ENCODE peak calls at places on chromosome 2, in five cellular contexts. One of them, this sample, is unnamed.

GRCh38 chr2:211062213-211062612 is 505.8 kb downstream of the CPS1 start:
- DNase-seq in fibroblast of lung: no peak
- DNase-seq in IMR-90: no peak
- DNase-seq in GM12891: no peak
- DNase-seq in Caki2: no peak
- DNase-seq in this sample: no peak

GRCh38 chr2:95277246-95277906 is 3.1 kb downstream of the PROM2 start:
- DNase-seq in GM12891: no peak
- DNase-seq in Caki2: no peak
- DNase-seq in fibroblast of lung: no peak
- DNase-seq in IMR-90: no peak
- DNase-seq in this sample: no peak

GRCh38 chr2:7517122-7517487 is 599.9 kb downstream of the RNF144A start:
- DNase-seq in IMR-90: no peak
- DNase-seq in GM12891: no peak
- DNase-seq in Caki2: no peak
- DNase-seq in fibroblast of lung: no peak
- DNase-seq in this sample: no peak

GRCh38 chr2:26970928-26971627 is 641 bp downstream of the MAPRE3 start:
- DNase-seq in IMR-90: peak
- DNase-seq in GM12891: no peak
- DNase-seq in fibroblast of lung: peak
- DNase-seq in Caki2: peak
- DNase-seq in this sample: no peak

GRCh38 chr2:64036343-64036742 is 17.1 kb upstream of the VPS54 start:
- DNase-seq in GM12891: no peak
- DNase-seq in Caki2: no peak
- DNase-seq in IMR-90: peak
- DNase-seq in fibroblast of lung: peak
- DNase-seq in this sample: peak

GRCh38 chr2:167190053-167190452 is 301.8 kb downstream of the XIRP2 start:
- DNase-seq in Caki2: peak
- DNase-seq in GM12891: no peak
- DNase-seq in IMR-90: no peak
- DNase-seq in fibroblast of lung: peak
- DNase-seq in this sample: peak

GRCh38 chr2:65724752-65725151 is 292.4 kb upstream of the SPRED2 start:
- DNase-seq in GM12891: no peak
- DNase-seq in Caki2: no peak
- DNase-seq in fibroblast of lung: no peak
- DNase-seq in IMR-90: no peak
- DNase-seq in this sample: no peak

GRCh38 chr2:174664084-174664759 is 66.6 kb upstream of the WIPF1 start:
- DNase-seq in fibroblast of lung: peak
- DNase-seq in IMR-90: no peak
- DNase-seq in Caki2: no peak
- DNase-seq in GM12891: no peak
- DNase-seq in this sample: no peak

GRCh38 chr2:43751476-43751875 is 22.4 kb upstream of the DYNC2LI1 start:
- DNase-seq in GM12891: no peak
- DNase-seq in Caki2: no peak
- DNase-seq in IMR-90: no peak
- DNase-seq in fibroblast of lung: no peak
- DNase-seq in this sample: no peak